ENCODE peak calls at places on chromosomes 4 and X, in eight cellular contexts. Z, S, N, D, R, G, C and T are unnamed samples.

GRCh38 chr4:16969696-16970135 is 71.3 kb upstream of the LDB2 start:
- DNase-seq in D (peak; percentile 71), G (no peak), C (no peak), R (no peak), N (no peak), Z (no peak), S (peak; percentile 14), T (peak; percentile 53)

GRCh38 chrX:69060631-69061408 is 104.4 kb downstream of the PJA1 start:
- DNase-seq in N (no peak), R (no peak), C (peak; percentile 57), G (no peak), D (no peak), S (peak; percentile 35), Z (peak; percentile 34), T (no peak)

GRCh38 chr4:22643952-22644351 is 48.8 kb upstream of the GBA3 start:
- DNase-seq in N (no peak), R (no peak), Z (no peak), G (no peak), S (no peak), D (no peak), C (no peak), T (no peak)

GRCh38 chrX:30196322-30196721 is 19.0 kb upstream of the MAGEB2 start:
- DNase-seq in R (no peak), C (no peak), N (no peak), S (no peak), Z (no peak), D (peak; percentile 10), G (peak; percentile 15), T (peak; percentile 10)

GRCh38 chrX:153544747-153545146 is 27.3 kb downstream of the ATP2B3 start:
- DNase-seq in G (no peak), C (no peak), N (no peak), Z (no peak), D (no peak), R (no peak), S (no peak), T (no peak)

GRCh38 chrX:155022587-155022986 is at the start of gene F8:
- DNase-seq in S (no peak), C (no peak), N (no peak), G (no peak), D (no peak), R (no peak), Z (no peak), T (no peak)

GRCh38 chr4:4985844-4986243 is 33.4 kb downstream of the CYTL1 start:
- DNase-seq in Z (peak; percentile 17), C (no peak), G (no peak), R (no peak), D (no peak), N (no peak), S (no peak), T (no peak)

GRCh38 chr4:180455226-180455625 is 1788.0 kb upstream of the TENM3 start:
- DNase-seq in D (no peak), C (no peak), Z (no peak), R (no peak), S (no peak), G (no peak), N (no peak), T (no peak)

GRCh38 chrX:16250296-16250695 is 83.0 kb downstream of the MAGEB17 start:
- DNase-seq in S (no peak), N (no peak), C (no peak), G (no peak), D (no peak), Z (no peak), R (no peak), T (no peak)

GRCh38 chr4:168741281-168742173 is 244.7 kb downstream of the PALLD start:
- DNase-seq in S (no peak), C (no peak), N (no peak), Z (no peak), G (no peak), D (no peak), R (no peak), T (no peak)

GRCh38 chrX:2705036-2705435 is 13.9 kb downstream of the CD99 start:
- DNase-seq in Z (no peak), R (no peak), G (no peak), D (no peak), S (no peak), C (no peak), N (no peak), T (no peak)

GRCh38 chr4:53962516-53963225 is 101.7 kb downstream of the CHIC2 start:
- DNase-seq in C (peak; percentile 68), Z (no peak), D (peak; percentile 60), S (no peak), G (no peak), R (no peak), N (no peak), T (peak; percentile 47)

GRCh38 chrX:7351946-7352345 is 204.0 kb upstream of the PUDP start:
- DNase-seq in N (no peak), D (peak; percentile 22), R (no peak), S (no peak), Z (no peak), G (no peak), C (no peak), T (no peak)

GRCh38 chr4:75598390-75598789 is 31.9 kb downstream of the CDKL2 start:
- DNase-seq in D (peak; percentile 16), N (no peak), S (no peak), G (no peak), Z (no peak), R (no peak), C (no peak), T (peak; percentile 11)

GRCh38 chr4:127778102-127778501 is 4.0 kb upstream of the HSPA4L start:
- DNase-seq in Z (no peak), S (no peak), R (no peak), N (no peak), C (peak; percentile 47), G (no peak), D (no peak), T (no peak)

GRCh38 chr4:72701987-72702819 is 133.2 kb upstream of the ADAMTS3 start:
- DNase-seq in N (peak; percentile 24), S (no peak), Z (peak; percentile 16), D (peak; percentile 1), C (no peak), G (peak; percentile 32), R (peak; percentile 1), T (peak; percentile 31)

GRCh38 chr4:14336656-14337055 is 665.6 kb upstream of the CPEB2 start:
- DNase-seq in S (no peak), N (no peak), Z (no peak), C (no peak), G (no peak), D (peak; percentile 24), R (no peak), T (no peak)

GRCh38 chrX:47613082-47613481 is 6.6 kb downstream of the SYN1 start:
- DNase-seq in N (no peak), C (no peak), S (no peak), R (no peak), Z (no peak), D (no peak), G (no peak), T (no peak)

GRCh38 chr4:147576084-147576483 is 41.1 kb upstream of the TMEM184C start:
- DNase-seq in R (no peak), G (no peak), S (no peak), Z (no peak), N (no peak), D (no peak), C (no peak), T (no peak)

GRCh38 chrX:111728096-111728495 is 47.1 kb downstream of the ALG13 start:
- DNase-seq in G (no peak), S (no peak), R (no peak), C (no peak), D (peak; percentile 1), N (no peak), Z (no peak), T (no peak)

GRCh38 chr4:76485450-76485849 is 50.4 kb downstream of the SHROOM3 start:
- DNase-seq in G (no peak), N (no peak), Z (no peak), D (no peak), C (no peak), R (no peak), S (no peak), T (no peak)

GRCh38 chr4:169594560-169595195 is 17.7 kb downstream of the NEK1 start:
- DNase-seq in Z (no peak), G (no peak), R (no peak), D (no peak), C (no peak), S (no peak), N (no peak), T (no peak)

GRCh38 chrX:97860206-97860605 is 976.5 kb downstream of the RPA4 start:
- DNase-seq in S (no peak), R (no peak), C (peak; percentile 62), Z (no peak), G (no peak), D (no peak), N (no peak), T (no peak)

GRCh38 chrX:71533850-71534515 is 1.1 kb downstream of the OGT start:
- DNase-seq in S (peak; percentile 37), G (peak; percentile 20), Z (peak; percentile 35), N (no peak), C (peak; percentile 57), D (peak; percentile 44), R (peak; percentile 37), T (peak; percentile 10)

GRCh38 chr4:47519239-47519883 is 34.3 kb downstream of the ATP10D start:
- DNase-seq in N (peak; percentile 29), S (no peak), G (no peak), D (no peak), R (no peak), Z (no peak), C (no peak), T (no peak)

GRCh38 chr4:150135134-150135773 is 57.0 kb downstream of the DCLK2 start:
- DNase-seq in N (no peak), Z (no peak), S (no peak), R (no peak), C (no peak), G (no peak), D (no peak), T (no peak)

GRCh38 chrX:17654116-17654515 is 83.2 kb upstream of the SCML1 start:
- DNase-seq in C (no peak), G (no peak), D (no peak), Z (no peak), S (no peak), R (peak; percentile 16), N (no peak), T (no peak)

GRCh38 chr4:100462206-100462605 is 55.6 kb downstream of the EMCN start:
- DNase-seq in R (no peak), Z (no peak), D (peak; percentile 67), G (no peak), C (no peak), N (no peak), S (no peak), T (no peak)

GRCh38 chr4:87947381-87948160 is 27.9 kb upstream of the SPP1 start:
- DNase-seq in Z (no peak), C (no peak), D (no peak), N (no peak), R (no peak), G (no peak), S (no peak), T (no peak)

GRCh38 chr4:101009471-101009870 is 337.9 kb downstream of the PPP3CA start:
- DNase-seq in S (no peak), R (no peak), C (no peak), G (no peak), Z (no peak), D (no peak), N (peak; percentile 18), T (no peak)